ENCODE peak calls at places on chromosome 15, in seven cellular contexts. A is effector memory CD8-positive, alpha-beta T cell; L is kidney epithelial cell; X is cerebellum; N is stimulated activated effector memory CD8-positive, alpha-beta T cell treated with anti-CD3 and anti-CD28 coated beads, Interleukin-12 subunit alpha, Interleukin-12 subunit beta, amount 100 ng/mL, for 72 hours; G is AG09319; P is Calu3. K is an unnamed sample.

GRCh38 chr15:31262901-31263671 is 63.5 kb upstream of the KLF13 start:
- DNase-seq in A (no peak), L (peak), X (no peak), N (no peak), G (no peak), P (no peak), K (no peak)

GRCh38 chr15:41620536-41621199 is 39.5 kb upstream of the MGA start:
- DNase-seq in A (no peak), L (no peak), X (no peak), N (no peak), G (no peak), P (no peak), K (no peak)

GRCh38 chr15:101017041-101017754 is 98.0 kb downstream of the LRRK1 start:
- DNase-seq in A (no peak), L (no peak), X (no peak), N (no peak), G (no peak), P (peak), K (no peak)

GRCh38 chr15:75307778-75308390 is 25.2 kb downstream of the GOLGA6D start:
- DNase-seq in A (no peak), L (no peak), X (no peak), N (no peak), G (no peak), P (peak), K (no peak)

GRCh38 chr15:28026221-28026620 is 72.9 kb downstream of the OCA2 start:
- DNase-seq in A (no peak), L (no peak), X (no peak), N (no peak), G (no peak), P (no peak), K (no peak)

GRCh38 chr15:74396146-74396438 is 28.6 kb upstream of the CYP11A1 start:
- DNase-seq in A (no peak), L (no peak), X (no peak), N (no peak), G (no peak), P (no peak), K (no peak)

GRCh38 chr15:77993374-77993911 is 84.1 kb downstream of the TBC1D2B start:
- DNase-seq in A (no peak), L (no peak), X (no peak), N (no peak), G (no peak), P (no peak), K (no peak)

GRCh38 chr15:76863123-76863522 is 42.0 kb downstream of the SCAPER start:
- DNase-seq in A (no peak), L (no peak), X (no peak), N (no peak), G (no peak), P (no peak), K (no peak)

GRCh38 chr15:51156957-51157356 is 62.3 kb upstream of the TNFAIP8L3 start:
- DNase-seq in A (no peak), L (no peak), X (no peak), N (no peak), G (no peak), P (no peak), K (no peak)

GRCh38 chr15:88814393-88814792 is 11.2 kb downstream of the ACAN start:
- DNase-seq in A (no peak), L (no peak), X (no peak), N (no peak), G (no peak), P (no peak), K (no peak)

GRCh38 chr15:60096157-60096556 is 92.0 kb downstream of the FOXB1 start:
- DNase-seq in A (no peak), L (no peak), X (no peak), N (no peak), G (no peak), P (no peak), K (no peak)

GRCh38 chr15:25728816-25729215 is 134.3 kb downstream of the ATP10A start:
- DNase-seq in A (no peak), L (no peak), X (no peak), N (no peak), G (no peak), P (no peak), K (no peak)

GRCh38 chr15:44490628-44491027 is 46.3 kb upstream of the EIF3J start:
- DNase-seq in A (no peak), L (no peak), X (no peak), N (no peak), G (no peak), P (no peak), K (no peak)

GRCh38 chr15:100762913-100763627 is 116.6 kb upstream of the ALDH1A3 start:
- DNase-seq in A (no peak), L (no peak), X (no peak), N (no peak), G (no peak), P (no peak), K (no peak)

GRCh38 chr15:84685304-84685703 is 27.3 kb upstream of the NMB start:
- DNase-seq in A (no peak), L (peak), X (no peak), N (no peak), G (peak), P (peak), K (no peak)

GRCh38 chr15:74227968-74228722 is 8.0 kb upstream of the CCDC33 start:
- DNase-seq in A (no peak), L (no peak), X (no peak), N (no peak), G (no peak), P (no peak), K (no peak)

GRCh38 chr15:48890375-48890972 is 12.5 kb downstream of the EID1 start:
- DNase-seq in A (no peak), L (no peak), X (no peak), N (no peak), G (no peak), P (no peak), K (no peak)

GRCh38 chr15:40766194-40766830 is 2.4 kb downstream of the GCHFR start:
- DNase-seq in A (no peak), L (no peak), X (no peak), N (no peak), G (no peak), P (no peak), K (no peak)

GRCh38 chr15:39784125-39784524 is 1.5 kb upstream of the FSIP1 start:
- DNase-seq in A (no peak), L (no peak), X (no peak), N (no peak), G (no peak), P (no peak), K (no peak)

GRCh38 chr15:29711531-29711930 is 110.7 kb downstream of the TJP1 start:
- DNase-seq in A (no peak), L (no peak), X (no peak), N (no peak), G (no peak), P (no peak), K (no peak)

GRCh38 chr15:90763700-90764099 is 46.6 kb downstream of the BLM start:
- DNase-seq in A (no peak), L (no peak), X (no peak), N (no peak), G (no peak), P (no peak), K (no peak)

GRCh38 chr15:61835476-61836106 is 224.7 kb downstream of the VPS13C start:
- DNase-seq in A (peak), L (no peak), X (peak), N (peak), G (peak), P (peak), K (peak)

GRCh38 chr15:29570121-29570930 is 251.9 kb downstream of the TJP1 start:
- DNase-seq in A (no peak), L (no peak), X (peak), N (no peak), G (no peak), P (peak), K (no peak)

GRCh38 chr15:45134682-45135604 is 5.1 kb downstream of the DUOX1 start:
- DNase-seq in A (no peak), L (no peak), X (no peak), N (no peak), G (no peak), P (peak), K (no peak)

GRCh38 chr15:73190189-73190601 is 137.9 kb downstream of the NEO1 start:
- DNase-seq in A (no peak), L (no peak), X (no peak), N (no peak), G (no peak), P (no peak), K (no peak)

GRCh38 chr15:96160269-96160668 is 170.2 kb upstream of the NR2F2 start:
- DNase-seq in A (no peak), L (no peak), X (no peak), N (no peak), G (peak), P (no peak), K (no peak)

GRCh38 chr15:75107905-75108838 is 84.8 kb downstream of the PPCDC start:
- DNase-seq in A (peak), L (peak), X (no peak), N (peak), G (peak), P (peak), K (peak)

GRCh38 chr15:73359653-73360052 is 9.1 kb downstream of the HCN4 start:
- DNase-seq in A (no peak), L (no peak), X (no peak), N (no peak), G (no peak), P (no peak), K (no peak)

GRCh38 chr15:74978077-74978476 is 17.3 kb upstream of the SCAMP5 start:
- DNase-seq in A (no peak), L (no peak), X (no peak), N (no peak), G (no peak), P (no peak), K (no peak)

GRCh38 chr15:50145451-50145872 is 26.4 kb upstream of the ATP8B4 start:
- DNase-seq in A (peak), L (no peak), X (peak), N (no peak), G (peak), P (peak), K (no peak)

GRCh38 chr15:90664650-90665287 is 52.4 kb upstream of the BLM start:
- DNase-seq in A (no peak), L (no peak), X (peak), N (no peak), G (no peak), P (no peak), K (no peak)

GRCh38 chr15:101161656-101162055 is 90.2 kb downstream of the CHSY1 start:
- DNase-seq in A (no peak), L (no peak), X (no peak), N (no peak), G (no peak), P (no peak), K (no peak)

GRCh38 chr15:98076021-98076816 is 115.7 kb downstream of the ARRDC4 start:
- DNase-seq in A (no peak), L (no peak), X (no peak), N (no peak), G (peak), P (no peak), K (no peak)

GRCh38 chr15:67189326-67190051 is 65.0 kb downstream of the AAGAB start:
- DNase-seq in A (no peak), L (no peak), X (peak), N (no peak), G (no peak), P (no peak), K (no peak)

GRCh38 chr15:101172421-101173097 is 79.3 kb downstream of the CHSY1 start:
- DNase-seq in A (no peak), L (no peak), X (no peak), N (no peak), G (no peak), P (no peak), K (no peak)

GRCh38 chr15:52445954-52446353 is 82.7 kb downstream of the MYO5A start:
- DNase-seq in A (no peak), L (no peak), X (no peak), N (no peak), G (no peak), P (no peak), K (no peak)

GRCh38 chr15:68311859-68312557 is 34.5 kb downstream of the FEM1B start:
- DNase-seq in A (no peak), L (no peak), X (no peak), N (no peak), G (no peak), P (no peak), K (no peak)

GRCh38 chr15:58457466-58457965 is 25.7 kb downstream of the LIPC start:
- DNase-seq in A (no peak), L (no peak), X (no peak), N (no peak), G (peak), P (no peak), K (no peak)

K was measured in NK-92 treated with Interleukin-12 subunit alpha and Interleukin-12 subunit beta, amount 100 ng/mL, for 24 hours.